ENCODE peak calls at places on chromosomes 6 and 20, in five cellular contexts. J is GM12878, A is K562, R is HCT116, E is H1. H is an unnamed sample.

GRCh38 chr6:18997375-18997826 is 610.3 kb downstream of the RNF144B start:
- DNase-seq in J (no peak), A (peak), R (peak), E (no peak), H (peak)

GRCh38 chr6:2186516-2186915 is 58.9 kb downstream of the GMDS start:
- DNase-seq in J (peak), A (no peak), R (no peak), E (no peak), H (no peak)

GRCh38 chr6:4313044-4313686 is 177.8 kb upstream of the ECI2 start:
- DNase-seq in J (no peak), A (no peak), R (peak), E (no peak), H (no peak)

GRCh38 chr6:45504947-45505346 is 127.2 kb upstream of the SUPT3H start:
- DNase-seq in J (no peak), A (peak), R (no peak), E (no peak), H (no peak)

GRCh38 chr6:152316024-152316423 is 321.1 kb downstream of the SYNE1 start:
- DNase-seq in J (no peak), A (no peak), R (no peak), E (no peak), H (no peak)

GRCh38 chr20:58694241-58695083 is 1.9 kb downstream of the NPEPL1 start:
- DNase-seq in J (no peak), A (no peak), R (no peak), E (no peak), H (no peak)

GRCh38 chr6:164102701-164103100 is 688.2 kb downstream of the QKI start:
- DNase-seq in J (no peak), A (no peak), R (no peak), E (no peak), H (no peak)

GRCh38 chr6:133741375-133741861 is 147.5 kb upstream of the TCF21 start:
- DNase-seq in J (no peak), A (no peak), R (peak), E (no peak), H (no peak)

GRCh38 chr6:112938656-112939055 is 591.5 kb downstream of the RFPL4B start:
- DNase-seq in J (no peak), A (no peak), R (no peak), E (no peak), H (no peak)

GRCh38 chr6:7787731-7788130 is 61.8 kb downstream of the BMP6 start:
- DNase-seq in J (no peak), A (no peak), R (no peak), E (no peak), H (no peak)

GRCh38 chr6:150025201-150025917 is at the start of gene RAET1L:
- DNase-seq in J (no peak), A (no peak), R (peak), E (no peak), H (no peak)

GRCh38 chr6:35302604-35303218 is 5.1 kb downstream of the DEF6 start:
- DNase-seq in J (peak), A (peak), R (peak), E (no peak), H (no peak)

GRCh38 chr6:129936329-129937165 is 75.4 kb upstream of the TMEM244 start:
- DNase-seq in J (peak), A (peak), R (peak), E (peak), H (peak)

GRCh38 chr20:33465536-33466302 is 22.2 kb upstream of the SNTA1 start:
- DNase-seq in J (no peak), A (no peak), R (no peak), E (no peak), H (peak)

GRCh38 chr6:36197739-36198221 is 1.2 kb downstream of the BRPF3 start:
- DNase-seq in J (no peak), A (no peak), R (no peak), E (no peak), H (no peak)

GRCh38 chr6:105951322-105951721 is 134.8 kb upstream of the PRDM1 start:
- DNase-seq in J (no peak), A (no peak), R (no peak), E (no peak), H (no peak)

GRCh38 chr6:155402656-155403304 is 52.9 kb downstream of the NOX3 start:
- DNase-seq in J (no peak), A (no peak), R (no peak), E (no peak), H (peak)

GRCh38 chr20:61712632-61713031 is 353.0 kb downstream of the TAF4 start:
- DNase-seq in J (no peak), A (no peak), R (no peak), E (no peak), H (no peak)

GRCh38 chr6:144148891-144149290 is 1.4 kb upstream of the STX11 start:
- DNase-seq in J (no peak), A (no peak), R (no peak), E (no peak), H (no peak)

GRCh38 chr6:54981276-54981609 is 134.7 kb downstream of the FAM83B start:
- DNase-seq in J (no peak), A (no peak), R (no peak), E (no peak), H (no peak)

GRCh38 chr20:54195483-54196472 is 12.1 kb upstream of the PFDN4 start:
- DNase-seq in J (peak), A (no peak), R (no peak), E (no peak), H (peak)

GRCh38 chr6:10412165-10412947 is 2.5 kb downstream of the TFAP2A start:
- DNase-seq in J (no peak), A (no peak), R (no peak), E (no peak), H (no peak)

GRCh38 chr6:17673543-17674254 is 33.0 kb downstream of the NUP153 start:
- DNase-seq in J (no peak), A (no peak), R (no peak), E (no peak), H (no peak)

GRCh38 chr6:4224082-4224978 is 89.0 kb upstream of the ECI2 start:
- DNase-seq in J (no peak), A (no peak), R (no peak), E (no peak), H (no peak)

GRCh38 chr20:41365785-41366545 is 653 bp downstream of the EMILIN3 start:
- DNase-seq in J (no peak), A (no peak), R (no peak), E (no peak), H (no peak)

GRCh38 chr20:46268131-46268611 is 40.1 kb downstream of the CDH22 start:
- DNase-seq in J (no peak), A (no peak), R (no peak), E (no peak), H (no peak)

GRCh38 chr6:128807577-128807976 is 75.4 kb upstream of the LAMA2 start:
- DNase-seq in J (no peak), A (no peak), R (peak), E (no peak), H (peak)

GRCh38 chr20:33211817-33212424 is 5.2 kb upstream of the BPIFA3 start:
- DNase-seq in J (no peak), A (peak), R (peak), E (peak), H (peak)

GRCh38 chr6:132270745-132271414 is 130.4 kb downstream of the MOXD1 start:
- DNase-seq in J (no peak), A (no peak), R (no peak), E (no peak), H (no peak)

GRCh38 chr6:49653438-49653837 is 16.8 kb upstream of the RHAG start:
- DNase-seq in J (no peak), A (no peak), R (no peak), E (no peak), H (no peak)

GRCh38 chr6:1024587-1024986 is 287.3 kb upstream of the FOXQ1 start:
- DNase-seq in J (no peak), A (no peak), R (no peak), E (no peak), H (peak)
- TF ChIP-seq SRF in J (no peak), A (no peak), R (no peak), E (no peak), H (no peak)

GRCh38 chr20:57476073-57476526 is 48.8 kb downstream of the CTCFL start:
- DNase-seq in J (peak), A (no peak), R (no peak), E (no peak), H (no peak)
- TF ChIP-seq SRF in J (no peak), A (no peak), R (no peak), E (no peak), H (no peak)

DNA sequence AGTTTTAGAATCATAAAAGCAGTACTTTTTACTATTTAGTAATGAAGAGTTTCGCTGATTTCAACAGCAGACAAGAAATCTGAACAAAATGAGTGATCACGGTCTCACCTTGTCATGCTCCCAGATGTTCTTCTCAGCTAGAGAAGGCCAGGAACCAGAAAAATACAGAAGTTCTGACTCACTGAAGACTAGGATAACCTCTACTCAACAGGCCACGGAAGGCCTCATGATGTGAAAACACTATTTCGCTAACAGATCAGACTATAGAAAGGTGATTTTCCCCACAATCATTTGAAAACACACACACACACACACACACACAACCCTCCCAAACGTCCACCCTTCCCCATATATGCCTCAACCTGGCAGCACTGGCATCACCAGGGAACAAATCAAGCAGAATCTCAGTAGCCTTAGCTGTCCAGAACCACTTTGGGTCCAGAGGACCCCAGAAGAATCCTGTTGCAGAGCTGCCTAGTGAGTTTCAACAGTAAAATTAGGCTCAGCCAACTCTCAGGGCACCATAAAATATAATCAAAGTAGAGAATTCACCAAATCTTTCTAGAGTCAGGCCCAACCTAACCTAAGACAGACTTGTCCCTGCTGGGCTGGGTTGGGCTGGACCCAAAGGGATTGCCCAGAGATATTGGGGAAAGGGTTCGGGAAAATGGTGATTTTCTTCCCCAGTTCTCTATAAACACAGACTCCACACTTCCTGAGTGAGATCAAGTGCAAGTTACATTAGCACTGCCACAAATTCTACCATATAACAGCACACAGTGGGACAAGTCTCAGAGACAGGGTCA is 7.9 kb downstream of the EXOC2 start:
- DNase-seq in J (peak), A (no peak), R (no peak), E (no peak), H (no peak)
- TF ChIP-seq SRF in J (no peak), A (no peak), R (no peak), E (no peak), H (no peak)

GRCh38 chr6:30820196-30820595 is 64.1 kb upstream of the DDR1 start:
- DNase-seq in J (no peak), A (no peak), R (peak), E (no peak), H (peak)

GRCh38 chr6:30818426-30818841 is 65.9 kb upstream of the DDR1 start:
- DNase-seq in J (no peak), A (no peak), R (no peak), E (no peak), H (no peak)

GRCh38 chr6:30816791-30817739 is 67.3 kb upstream of the DDR1 start:
- DNase-seq in J (peak), A (no peak), R (no peak), E (no peak), H (no peak)

GRCh38 chr6:30821862-30822784 is 62.2 kb upstream of the DDR1 start:
- DNase-seq in J (no peak), A (peak), R (no peak), E (no peak), H (peak)

GRCh38 chr6:30819287-30819917 is 64.9 kb upstream of the DDR1 start:
- DNase-seq in J (no peak), A (no peak), R (no peak), E (no peak), H (no peak)
- TF ChIP-seq SRF in J (no peak), A (no peak), R (no peak), E (no peak), H (no peak)

DNA sequence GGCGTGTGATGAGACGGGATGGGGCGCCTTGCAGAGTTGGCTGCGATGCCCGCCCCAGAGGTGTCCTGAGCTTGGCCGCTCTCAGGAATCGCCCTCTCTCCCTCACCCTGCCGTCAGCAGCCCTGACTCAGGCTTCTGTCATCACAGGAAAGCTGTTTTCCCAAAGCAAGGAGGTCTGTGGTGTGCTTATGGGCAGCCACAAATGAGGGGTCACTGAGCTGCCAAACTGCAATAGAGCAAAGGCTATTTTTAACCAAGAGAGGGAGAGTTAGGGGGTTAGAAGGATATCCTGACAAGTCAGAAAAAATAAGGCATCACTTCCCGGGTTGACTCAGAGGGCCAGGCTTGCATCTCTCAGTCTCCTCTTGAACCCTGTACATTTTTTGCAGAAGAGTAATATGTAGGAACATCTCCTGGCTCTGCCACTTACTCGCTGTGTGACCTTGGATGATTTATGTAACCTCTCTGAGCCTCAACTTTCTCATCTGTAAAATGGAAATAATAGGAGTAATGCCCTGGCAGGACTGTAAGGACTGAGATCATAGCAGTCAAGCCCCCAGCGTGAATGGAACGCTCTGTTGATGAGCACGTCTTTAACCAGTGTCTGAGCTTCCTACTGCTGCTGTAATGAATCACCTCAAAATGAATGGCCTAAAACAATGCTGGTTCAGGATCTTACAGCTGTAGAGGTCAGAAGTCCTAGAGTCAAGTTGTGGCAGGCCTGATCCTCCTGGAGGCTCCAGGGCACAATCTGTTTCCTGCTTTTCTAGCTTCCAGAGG is 181.9 kb downstream of the NFATC2 start:
- DNase-seq in J (no peak), A (no peak), R (peak), E (no peak), H (no peak)
- TF ChIP-seq SRF in J (no peak), A (no peak), R (peak), E (no peak), H (no peak)

H was measured in HepG2.